ENCODE peak calls at places on chromosomes 2 and 18, in four cellular contexts. Q, E, R and D are unnamed samples.

GRCh38 chr2:62309465-62310091 is 113.7 kb downstream of the B3GNT2 start:
- DNase-seq in R (no peak), E (no peak), Q (no peak), D (no peak)

GRCh38 chr2:145916799-145917198 is 1396.9 kb upstream of the ZEB2 start:
- DNase-seq in E (no peak), R (no peak), Q (no peak), D (no peak)

GRCh38 chr2:144990661-144991060 is 470.7 kb upstream of the ZEB2 start:
- DNase-seq in E (no peak), R (no peak), Q (no peak), D (no peak)

GRCh38 chr2:235613671-235614070 is 119.8 kb downstream of the AGAP1 start:
- DNase-seq in R (no peak), E (no peak), Q (no peak), D (no peak)

GRCh38 chr2:23283653-23284052 is 101.3 kb upstream of the KLHL29 start:
- DNase-seq in R (no peak), E (no peak), Q (no peak), D (no peak)

GRCh38 chr2:28691774-28692281 is 59.8 kb upstream of the PPP1CB start:
- DNase-seq in E (peak; percentile 62), R (peak; percentile 38), Q (peak; percentile 50), D (no peak)

GRCh38 chr2:23513881-23514793 is 129.2 kb downstream of the KLHL29 start:
- DNase-seq in Q (no peak), R (no peak), E (no peak), D (no peak)

GRCh38 chr2:201882353-201883095 is 76.2 kb downstream of the CDK15 start:
- DNase-seq in E (no peak), Q (no peak), R (no peak), D (no peak)

GRCh38 chr2:200252661-200253067 is 53.8 kb upstream of the SPATS2L start:
- DNase-seq in E (no peak), Q (peak; percentile 57), R (no peak), D (no peak)

GRCh38 chr2:180376076-180376475 is 369.0 kb upstream of the CWC22 start:
- DNase-seq in Q (no peak), E (no peak), R (no peak), D (no peak)

GRCh38 chr2:207670887-207671286 is 40.6 kb upstream of the CCNYL1 start:
- DNase-seq in R (no peak), E (no peak), Q (no peak), D (no peak)

GRCh38 chr2:147006724-147007123 is 838.1 kb upstream of the ACVR2A start:
- DNase-seq in E (no peak), R (no peak), Q (no peak), D (no peak)

GRCh38 chr2:235512699-235513053 is 18.8 kb downstream of the AGAP1 start:
- DNase-seq in Q (no peak), R (no peak), E (no peak), D (peak; percentile 67)

GRCh38 chr2:109232306-109232705 is 103.3 kb downstream of the SH3RF3 start:
- DNase-seq in Q (no peak), R (no peak), E (no peak), D (no peak)

GRCh38 chr2:241873803-241874110 is 4.2 kb downstream of the RTP5 start:
- DNase-seq in R (no peak), Q (no peak), E (no peak), D (no peak)

GRCh38 chr2:149466635-149467034 is 120.9 kb downstream of the MMADHC start:
- DNase-seq in E (no peak), R (no peak), Q (no peak), D (no peak)

GRCh38 chr2:224646242-224646846 is 61.2 kb upstream of the CUL3 start:
- DNase-seq in E (no peak), R (no peak), Q (no peak), D (no peak)

GRCh38 chr2:208983476-208983875 is 440.4 kb upstream of the MAP2 start:
- DNase-seq in Q (no peak), R (no peak), E (no peak), D (no peak)

GRCh38 chr2:240565267-240566202 is 2.7 kb upstream of the RNPEPL1 start:
- DNase-seq in R (peak; percentile 93), E (no peak), Q (peak; percentile 74), D (peak; percentile 89)

GRCh38 chr18:49321800-49322461 is 138.5 kb downstream of the DYM start:
- DNase-seq in R (no peak), E (no peak), Q (no peak), D (no peak)

GRCh38 chr2:219277703-219278654 is 1.2 kb upstream of the DNAJB2 start:
- DNase-seq in E (no peak), Q (peak; percentile 85), R (peak; percentile 84), D (peak; percentile 86)

GRCh38 chr2:241309684-241310117 is 5.8 kb downstream of the HDLBP start:
- DNase-seq in R (no peak), E (no peak), Q (no peak), D (no peak)

GRCh38 chr2:26340831-26341230 is 5.1 kb upstream of the SELENOI start:
- DNase-seq in E (no peak), R (no peak), Q (no peak), D (no peak)

GRCh38 chr18:31413137-31413536 is 34.4 kb upstream of the DSG3 start:
- DNase-seq in Q (no peak), E (no peak), R (no peak), D (no peak)

GRCh38 chr2:85435220-85435958 is 16.9 kb downstream of the SH2D6 start:
- DNase-seq in R (no peak), E (no peak), Q (no peak), D (no peak)

GRCh38 chr2:46983065-46983801 is 67.6 kb upstream of the MCFD2 start:
- DNase-seq in Q (peak; percentile 43), E (no peak), R (no peak), D (no peak)

GRCh38 chr2:127576433-127577207 is 41.1 kb downstream of the MYO7B start:
- DNase-seq in Q (no peak), R (no peak), E (no peak), D (peak; percentile 16)